ENCODE peak calls at places on chromosomes 2 and 18, in ten cellular contexts. S is uterus, U is tibial artery, N is left ventricle myocardium inferior, F is fibroblast of lung, Z is GM12864, Y is psoas muscle, V is choroid plexus epithelial cell, P is thyroid gland, J is fibroblast of mammary gland. A is an unnamed sample.
A peak's percentile ranks its signal among the peaks of the same experiment; 100 is the strongest.

GRCh38 chr2:238685327-238685709 is 162.6 kb upstream of the TWIST2 start:
- DNase-seq in Y (no peak), Z (no peak), F (no peak), N (no peak), V (no peak), J (no peak), U (no peak), P (no peak), S (no peak), A (no peak)

GRCh38 chr2:14535156-14535555 is 97.4 kb upstream of the LRATD1 start:
- DNase-seq in F (no peak), Y (no peak), P (no peak), J (no peak), V (no peak), S (no peak), N (no peak), U (no peak), Z (no peak), A (no peak)

GRCh38 chr2:10344105-10345066 is 41.7 kb downstream of the HPCAL1 start:
- DNase-seq in F (peak; percentile 36), P (no peak), V (no peak), J (peak; percentile 17), U (no peak), Z (no peak), S (no peak), N (no peak), Y (peak; percentile 31), A (no peak)

GRCh38 chr2:80863166-80863714 is 558.7 kb upstream of the LRRTM1 start:
- DNase-seq in N (no peak), V (no peak), Y (no peak), F (no peak), S (no peak), P (no peak), J (no peak), U (no peak), Z (no peak), A (no peak)

GRCh38 chr2:126239560-126239959 is 416.4 kb upstream of the GYPC start:
- DNase-seq in N (no peak), Z (no peak), P (no peak), F (no peak), V (no peak), Y (no peak), S (no peak), U (no peak), J (no peak), A (no peak)

GRCh38 chr2:10305254-10305635 is 2.5 kb downstream of the HPCAL1 start:
- DNase-seq in N (no peak), F (peak; percentile 54), J (no peak), Y (no peak), V (peak; percentile 25), U (no peak), Z (no peak), S (no peak), P (no peak), A (no peak)

GRCh38 chr2:161427413-161428239 is 11.5 kb downstream of the TBR1 start:
- DNase-seq in V (no peak), N (no peak), Z (no peak), U (no peak), J (peak; percentile 20), F (no peak), P (no peak), Y (peak; percentile 50), S (no peak), A (no peak)

GRCh38 chr2:57372237-57372962 is 674.2 kb upstream of the VRK2 start:
- DNase-seq in N (no peak), V (peak; percentile 29), U (no peak), P (no peak), Y (no peak), J (no peak), Z (no peak), F (no peak), S (no peak), A (no peak)

GRCh38 chr18:68484241-68484640 is 230.7 kb downstream of the TMX3 start:
- DNase-seq in J (peak; percentile 52), Y (no peak), F (peak; percentile 63), N (no peak), P (no peak), V (peak; percentile 58), S (no peak), Z (no peak), U (no peak), A (no peak)

GRCh38 chr2:198040820-198041219 is 236.4 kb downstream of the PLCL1 start:
- DNase-seq in J (no peak), Z (no peak), N (no peak), U (no peak), Y (no peak), V (no peak), F (no peak), P (no peak), S (no peak), A (no peak)

GRCh38 chr2:224646242-224646846 is 61.2 kb upstream of the CUL3 start:
- DNase-seq in N (no peak), F (no peak), Y (no peak), P (no peak), S (no peak), V (peak; percentile 39), Z (no peak), J (peak; percentile 28), U (no peak), A (no peak)

GRCh38 chr2:208638059-208638458 is 231.5 kb downstream of the PTH2R start:
- DNase-seq in V (no peak), P (no peak), F (no peak), N (no peak), Y (no peak), Z (no peak), S (no peak), J (no peak), U (no peak), A (no peak)

GRCh38 chr2:169141713-169142352 is 72.5 kb downstream of the DHRS9 start:
- DNase-seq in J (peak; percentile 72), U (peak; percentile 43), S (peak; percentile 15), Z (peak; percentile 15), Y (no peak), P (peak; percentile 59), V (peak; percentile 74), N (no peak), F (peak; percentile 52), A (peak; percentile 17)

DNA sequence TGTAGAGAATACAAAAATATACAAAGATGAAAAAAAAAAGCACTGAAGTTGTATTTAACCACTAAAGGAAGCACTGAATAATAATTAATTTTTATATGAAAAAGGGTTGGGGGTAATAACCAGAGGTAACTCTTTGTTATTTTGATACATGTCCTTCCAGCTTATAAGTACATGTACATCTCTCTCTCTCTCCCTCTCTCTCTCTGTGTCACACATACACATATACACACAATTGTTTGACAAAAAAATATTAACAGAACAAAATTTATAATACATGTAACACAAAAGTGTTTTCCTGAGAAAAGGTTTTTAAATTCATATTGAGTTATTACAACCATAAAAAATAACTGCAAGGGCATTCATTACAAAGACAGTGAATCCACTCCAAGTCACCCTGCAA is 4.6 kb downstream of the WIPF1 start:
- DNase-seq in F (no peak), S (no peak), P (no peak), J (no peak), Y (no peak), U (no peak), N (no peak), V (no peak), Z (no peak), A (no peak)
- H3K4me3 ChIP-seq in F (no peak overlapping the region), S (no peak overlapping the region), P (no peak overlapping the region), J (no peak overlapping the region), Y (peak overlapping the region; percentile 25), U (no peak overlapping the region), N (peak overlapping the region; percentile 30), V (no peak overlapping the region), Z (peak overlapping the region; percentile 78), A (no peak overlapping the region)

GRCh38 chr2:206783718-206784117 is 18.3 kb downstream of the FASTKD2 start:
- DNase-seq in Y (no peak), P (no peak), S (no peak), Z (no peak), N (no peak), V (peak; percentile 48), J (peak; percentile 25), U (no peak), F (peak; percentile 3), A (no peak)
- TF ChIP-seq CTCF in Y (peak; percentile 20), P (no peak), S (no peak), Z (peak; percentile 49), N (peak; percentile 55), V (peak; percentile 78), J (peak; percentile 62), U (peak; percentile 13), F (peak; percentile 56), A (peak; percentile 60)

GRCh38 chr2:235496239-235496621 is 2.4 kb downstream of the AGAP1 start:
- DNase-seq in Z (no peak), Y (no peak), S (no peak), P (no peak), V (no peak), U (no peak), N (no peak), F (peak; percentile 42), J (peak; percentile 60), A (no peak)

GRCh38 chr2:235494716-235495372 is 1.0 kb downstream of the AGAP1 start:
- DNase-seq in S (peak; percentile 36), V (peak; percentile 56), N (no peak), Y (peak; percentile 73), F (peak; percentile 63), Z (no peak), U (peak; percentile 36), J (peak; percentile 34), P (peak; percentile 61), A (no peak)

GRCh38 chr2:235493775-235494715 is at the start of gene AGAP1:
- DNase-seq in J (peak; percentile 79), Z (no peak), S (peak; percentile 87), Y (peak; percentile 95), V (peak; percentile 79), U (peak; percentile 89), N (peak; percentile 91), P (peak; percentile 92), F (peak; percentile 83), A (no peak)

GRCh38 chr2:235497096-235497495 is 3.3 kb downstream of the AGAP1 start:
- DNase-seq in Z (no peak), V (no peak), S (no peak), Y (no peak), J (no peak), N (no peak), F (no peak), P (no peak), U (no peak), A (no peak)

GRCh38 chr2:235495373-235496238 is 1.8 kb downstream of the AGAP1 start:
- DNase-seq in Z (no peak), J (peak; percentile 10), F (no peak), V (no peak), S (no peak), P (peak; percentile 41), Y (no peak), N (no peak), U (no peak), A (no peak)
- H3K4me3 ChIP-seq in Z (no peak overlapping the region), J (peak overlapping the region; percentile 57), F (peak overlapping the region; percentile 78), V (peak overlapping the region; percentile 63), S (peak overlapping the region; percentile 66), P (peak overlapping the region; percentile 38), Y (peak overlapping the region; percentile 68), N (peak overlapping the region; percentile 79), U (peak overlapping the region; percentile 61), A (peak overlapping the region; percentile 61)

DNA sequence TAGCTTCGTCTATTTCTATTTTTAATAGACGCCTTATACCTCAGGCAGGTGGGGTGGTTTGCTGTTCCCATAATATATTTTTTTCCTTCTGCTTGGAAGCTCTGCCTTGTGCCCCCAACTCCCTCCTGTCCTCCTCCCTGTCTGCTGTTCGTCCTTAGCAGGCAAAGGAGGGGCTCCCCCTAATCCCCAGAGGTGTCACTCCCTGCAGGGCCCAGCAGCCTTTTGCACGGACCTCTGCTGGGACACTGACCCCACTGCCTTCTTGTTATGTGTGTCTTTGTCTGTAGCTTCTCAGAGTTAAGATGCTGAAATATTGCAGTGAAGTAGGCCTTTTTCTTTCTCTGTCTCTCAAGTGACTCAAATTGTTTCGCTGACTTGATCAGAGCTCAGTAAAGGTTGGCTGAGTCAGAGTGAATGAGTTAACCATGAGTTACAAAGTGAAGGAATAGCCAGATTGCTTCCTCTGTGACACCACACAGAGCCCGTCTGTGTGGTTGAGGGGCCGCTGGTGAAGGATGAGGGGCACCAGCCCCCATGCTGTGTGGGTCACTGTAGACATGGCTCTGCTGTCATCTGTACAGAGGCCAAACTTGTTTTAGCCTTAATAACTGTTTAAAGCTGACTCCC is 47.7 kb downstream of the PRKCE start:
- DNase-seq in V (peak; percentile 67), N (no peak), F (peak; percentile 81), U (no peak), J (peak; percentile 89), S (no peak), Z (no peak), Y (no peak), P (no peak), A (peak; percentile 46)
- TF ChIP-seq CTCF in V (no peak), N (no peak), F (no peak), U (no peak), J (no peak), S (no peak), Z (no peak), Y (no peak), P (no peak), A (no peak)

A was measured in AG09309.